ENCODE peak calls at places on chromosome 16, in eight cellular contexts. One of them, this sample, is unnamed.

GRCh38 chr16:27727941-27728340 is 178.0 kb downstream of the KATNIP start:
- ATAC-seq in CD4-positive, alpha-beta T cell: no peak
- ATAC-seq in T-helper 17 cell: no peak
- ATAC-seq in Right ventricle myocardium superior: no peak
- ATAC-seq in mucosa of descending colon: no peak
- ATAC-seq in natural killer cell: no peak
- ATAC-seq in activated CD8-positive, alpha-beta T cell treated with anti-CD3 and anti-CD28 coated beads, Interleukin-2, amount 10 ng/mL, durations not matched to agents 7 days and 5 days: no peak
- ATAC-seq in omental fat pad: no peak
- ATAC-seq in this sample: no peak

GRCh38 chr16:71472041-71472440 is 10.0 kb upstream of the ZNF23 start:
- ATAC-seq in CD4-positive, alpha-beta T cell: no peak
- ATAC-seq in T-helper 17 cell: no peak
- ATAC-seq in Right ventricle myocardium superior: no peak
- ATAC-seq in mucosa of descending colon: no peak
- ATAC-seq in natural killer cell: no peak
- ATAC-seq in activated CD8-positive, alpha-beta T cell treated with anti-CD3 and anti-CD28 coated beads, Interleukin-2, amount 10 ng/mL, durations not matched to agents 7 days and 5 days: no peak
- ATAC-seq in omental fat pad: no peak
- ATAC-seq in this sample: no peak

GRCh38 chr16:57577214-57577613 is 34.8 kb downstream of the ADGRG5 start:
- ATAC-seq in CD4-positive, alpha-beta T cell: no peak
- ATAC-seq in T-helper 17 cell: no peak
- ATAC-seq in Right ventricle myocardium superior: no peak
- ATAC-seq in mucosa of descending colon: no peak
- ATAC-seq in natural killer cell: no peak
- ATAC-seq in activated CD8-positive, alpha-beta T cell treated with anti-CD3 and anti-CD28 coated beads, Interleukin-2, amount 10 ng/mL, durations not matched to agents 7 days and 5 days: peak; percentile 4
- ATAC-seq in omental fat pad: no peak
- ATAC-seq in this sample: no peak

GRCh38 chr16:23379707-23380106 is 73.3 kb downstream of the COG7 start:
- ATAC-seq in CD4-positive, alpha-beta T cell: no peak
- ATAC-seq in T-helper 17 cell: no peak
- ATAC-seq in Right ventricle myocardium superior: no peak
- ATAC-seq in mucosa of descending colon: no peak
- ATAC-seq in natural killer cell: no peak
- ATAC-seq in activated CD8-positive, alpha-beta T cell treated with anti-CD3 and anti-CD28 coated beads, Interleukin-2, amount 10 ng/mL, durations not matched to agents 7 days and 5 days: no peak
- ATAC-seq in omental fat pad: no peak
- ATAC-seq in this sample: no peak

GRCh38 chr16:10941127-10941933 is 938 bp downstream of the DEXI start:
- ATAC-seq in CD4-positive, alpha-beta T cell: no peak
- ATAC-seq in T-helper 17 cell: no peak
- ATAC-seq in Right ventricle myocardium superior: no peak
- ATAC-seq in mucosa of descending colon: peak; percentile 2
- ATAC-seq in natural killer cell: no peak
- ATAC-seq in activated CD8-positive, alpha-beta T cell treated with anti-CD3 and anti-CD28 coated beads, Interleukin-2, amount 10 ng/mL, durations not matched to agents 7 days and 5 days: peak; percentile 2
- ATAC-seq in omental fat pad: no peak
- ATAC-seq in this sample: no peak

GRCh38 chr16:86033971-86034370 is 135.0 kb downstream of the IRF8 start:
- ATAC-seq in CD4-positive, alpha-beta T cell: no peak
- ATAC-seq in T-helper 17 cell: no peak
- ATAC-seq in Right ventricle myocardium superior: no peak
- ATAC-seq in mucosa of descending colon: no peak
- ATAC-seq in natural killer cell: no peak
- ATAC-seq in activated CD8-positive, alpha-beta T cell treated with anti-CD3 and anti-CD28 coated beads, Interleukin-2, amount 10 ng/mL, durations not matched to agents 7 days and 5 days: no peak
- ATAC-seq in omental fat pad: no peak
- ATAC-seq in this sample: no peak

GRCh38 chr16:30449116-30449435 is 3.4 kb upstream of the SEPHS2 start:
- ATAC-seq in CD4-positive, alpha-beta T cell: no peak
- ATAC-seq in T-helper 17 cell: no peak
- ATAC-seq in Right ventricle myocardium superior: no peak
- ATAC-seq in mucosa of descending colon: no peak
- ATAC-seq in natural killer cell: no peak
- ATAC-seq in activated CD8-positive, alpha-beta T cell treated with anti-CD3 and anti-CD28 coated beads, Interleukin-2, amount 10 ng/mL, durations not matched to agents 7 days and 5 days: no peak
- ATAC-seq in omental fat pad: no peak
- ATAC-seq in this sample: no peak

GRCh38 chr16:79598341-79599181 is 2.0 kb downstream of the MAF start:
- ATAC-seq in CD4-positive, alpha-beta T cell: no peak
- ATAC-seq in T-helper 17 cell: no peak
- ATAC-seq in Right ventricle myocardium superior: no peak
- ATAC-seq in mucosa of descending colon: no peak
- ATAC-seq in natural killer cell: peak; percentile 27
- ATAC-seq in activated CD8-positive, alpha-beta T cell treated with anti-CD3 and anti-CD28 coated beads, Interleukin-2, amount 10 ng/mL, durations not matched to agents 7 days and 5 days: peak; percentile 4
- ATAC-seq in omental fat pad: no peak
- ATAC-seq in this sample: no peak

GRCh38 chr16:55494994-55495421 is 13.9 kb upstream of the LPCAT2 start:
- ATAC-seq in CD4-positive, alpha-beta T cell: no peak
- ATAC-seq in T-helper 17 cell: no peak
- ATAC-seq in Right ventricle myocardium superior: peak; percentile 74
- ATAC-seq in mucosa of descending colon: peak; percentile 81
- ATAC-seq in natural killer cell: no peak
- ATAC-seq in activated CD8-positive, alpha-beta T cell treated with anti-CD3 and anti-CD28 coated beads, Interleukin-2, amount 10 ng/mL, durations not matched to agents 7 days and 5 days: no peak
- ATAC-seq in omental fat pad: peak; percentile 59
- ATAC-seq in this sample: no peak

GRCh38 chr16:86994651-86995171 is 322.5 kb downstream of the C16orf95 start:
- ATAC-seq in CD4-positive, alpha-beta T cell: no peak
- ATAC-seq in T-helper 17 cell: no peak
- ATAC-seq in Right ventricle myocardium superior: peak; percentile 69
- ATAC-seq in mucosa of descending colon: no peak
- ATAC-seq in natural killer cell: no peak
- ATAC-seq in activated CD8-positive, alpha-beta T cell treated with anti-CD3 and anti-CD28 coated beads, Interleukin-2, amount 10 ng/mL, durations not matched to agents 7 days and 5 days: no peak
- ATAC-seq in omental fat pad: peak; percentile 57
- ATAC-seq in this sample: peak; percentile 35

GRCh38 chr16:19304670-19305240 is 19.2 kb downstream of the CLEC19A start:
- ATAC-seq in CD4-positive, alpha-beta T cell: no peak
- ATAC-seq in T-helper 17 cell: no peak
- ATAC-seq in Right ventricle myocardium superior: no peak
- ATAC-seq in mucosa of descending colon: no peak
- ATAC-seq in natural killer cell: no peak
- ATAC-seq in activated CD8-positive, alpha-beta T cell treated with anti-CD3 and anti-CD28 coated beads, Interleukin-2, amount 10 ng/mL, durations not matched to agents 7 days and 5 days: no peak
- ATAC-seq in omental fat pad: no peak
- ATAC-seq in this sample: peak; percentile 78

This sample was measured in stimulated activated memory B cell treated with anti-CD40 and anti-IgM and Interleukin-4, amounts not matched to agents 10 μg/mL and 1 μg/mL and 100 μg/mL, for 72 hours.